ENCODE peak calls at places on chromosome 10, in eight cellular contexts. O, J, V, Y, B, Z, H and T are unnamed samples.

GRCh38 chr10:59234814-59235429 is 58.5 kb downstream of the PHYHIPL start:
- DNase-seq in O (peak), J (peak), V (no peak), Y (no peak), B (peak), Z (peak), H (no peak), T (peak)

GRCh38 chr10:79129361-79129997 is 60.7 kb downstream of the ZMIZ1 start:
- DNase-seq in O (peak), J (no peak), V (no peak), Y (no peak), B (no peak), Z (peak), H (peak), T (peak)

GRCh38 chr10:30986027-30986672 is 45.5 kb downstream of the ZNF438 start:
- DNase-seq in O (peak), J (no peak), V (no peak), Y (no peak), B (no peak), Z (no peak), H (no peak), T (peak)

GRCh38 chr10:132306951-132307751 is 599 bp downstream of the STK32C start:
- DNase-seq in O (no peak), J (no peak), V (no peak), Y (no peak), B (no peak), Z (no peak), H (peak), T (no peak)

GRCh38 chr10:102612964-102613275 is 31.4 kb upstream of the TRIM8 start:
- DNase-seq in O (no peak), J (no peak), V (peak), Y (no peak), B (no peak), Z (no peak), H (no peak), T (no peak)

GRCh38 chr10:119495061-119495505 is 47.4 kb downstream of the RGS10 start:
- DNase-seq in O (peak), J (no peak), V (no peak), Y (no peak), B (no peak), Z (no peak), H (no peak), T (peak)

GRCh38 chr10:70533189-70533558 is 54.6 kb downstream of the PALD1 start:
- DNase-seq in O (no peak), J (no peak), V (no peak), Y (no peak), B (no peak), Z (no peak), H (no peak), T (no peak)

GRCh38 chr10:119502214-119502613 is 40.3 kb downstream of the RGS10 start:
- DNase-seq in O (no peak), J (peak), V (peak), Y (no peak), B (no peak), Z (no peak), H (no peak), T (no peak)

GRCh38 chr10:116664631-116665030 is 43.9 kb downstream of the PNLIPRP2 start:
- DNase-seq in O (no peak), J (no peak), V (no peak), Y (no peak), B (no peak), Z (no peak), H (no peak), T (no peak)

GRCh38 chr10:93481931-93482834 is at the start of gene MYOF:
- DNase-seq in O (peak), J (peak), V (peak), Y (peak), B (peak), Z (peak), H (peak), T (peak)

GRCh38 chr10:4810093-4810492 is 15.9 kb upstream of the AKR1E2 start:
- DNase-seq in O (peak), J (no peak), V (no peak), Y (no peak), B (no peak), Z (no peak), H (no peak), T (peak)

GRCh38 chr10:123140983-123141390 is 5.2 kb downstream of the HMX3 start:
- DNase-seq in O (no peak), J (no peak), V (no peak), Y (no peak), B (peak), Z (no peak), H (no peak), T (no peak)

GRCh38 chr10:81873932-81874816 is 820 bp upstream of the NRG3 start:
- DNase-seq in O (no peak), J (no peak), V (no peak), Y (peak), B (peak), Z (no peak), H (peak), T (no peak)

GRCh38 chr10:103814626-103815370 is 40.6 kb downstream of the SH3PXD2A start:
- DNase-seq in O (peak), J (no peak), V (no peak), Y (no peak), B (no peak), Z (no peak), H (no peak), T (peak)

GRCh38 chr10:21888959-21889358 is 114.6 kb downstream of the DNAJC1 start:
- DNase-seq in O (no peak), J (peak), V (no peak), Y (no peak), B (no peak), Z (no peak), H (no peak), T (no peak)

GRCh38 chr10:130814610-130815009 is 496.9 kb downstream of the TCERG1L start:
- DNase-seq in O (no peak), J (no peak), V (no peak), Y (no peak), B (no peak), Z (no peak), H (no peak), T (no peak)

GRCh38 chr10:48945441-48946143 is 6.0 kb upstream of the LRRC18 start:
- DNase-seq in O (no peak), J (no peak), V (no peak), Y (no peak), B (no peak), Z (no peak), H (no peak), T (no peak)

GRCh38 chr10:9331583-9332008 is 1277.1 kb downstream of the GATA3 start:
- DNase-seq in O (peak), J (peak), V (no peak), Y (no peak), B (peak), Z (peak), H (peak), T (peak)

GRCh38 chr10:97007417-97007816 is 175.3 kb downstream of the LCOR start:
- DNase-seq in O (no peak), J (no peak), V (no peak), Y (no peak), B (no peak), Z (no peak), H (no peak), T (no peak)

GRCh38 chr10:2881720-2882459 is 185.5 kb upstream of the PFKP start:
- DNase-seq in O (no peak), J (no peak), V (no peak), Y (no peak), B (no peak), Z (no peak), H (no peak), T (no peak)

GRCh38 chr10:117710181-117710798 is 167.7 kb downstream of the EMX2 start:
- DNase-seq in O (no peak), J (peak), V (no peak), Y (no peak), B (no peak), Z (no peak), H (no peak), T (no peak)

GRCh38 chr10:52539463-52539862 is 225.4 kb downstream of the DKK1 start:
- DNase-seq in O (peak), J (no peak), V (no peak), Y (no peak), B (no peak), Z (peak), H (no peak), T (peak)

GRCh38 chr10:110214380-110214826 is 7.0 kb downstream of the MXI1 start:
- DNase-seq in O (peak), J (peak), V (no peak), Y (no peak), B (no peak), Z (no peak), H (no peak), T (no peak)

GRCh38 chr10:101467286-101467770 is 113.4 kb downstream of the BTRC start:
- DNase-seq in O (peak), J (peak), V (no peak), Y (no peak), B (peak), Z (peak), H (peak), T (peak)

GRCh38 chr10:62467509-62467908 is 93.3 kb downstream of the ZNF365 start:
- DNase-seq in O (peak), J (no peak), V (no peak), Y (no peak), B (no peak), Z (peak), H (no peak), T (peak)

GRCh38 chr10:132386419-132386831 is 10.6 kb upstream of the PWWP2B start:
- DNase-seq in O (no peak), J (no peak), V (no peak), Y (no peak), B (no peak), Z (no peak), H (no peak), T (no peak)

GRCh38 chr10:72719941-72720592 is 28.1 kb downstream of the MCU start:
- DNase-seq in O (peak), J (no peak), V (no peak), Y (no peak), B (no peak), Z (peak), H (no peak), T (peak)